ENCODE peak calls at places on chromosomes 2 and 18, in five cellular contexts. C is HEK293T, L is GM12878, M is H1, I is HepG2. Z is an unnamed sample.

GRCh38 chr18:12968619-12969018 is 20.8 kb downstream of the SEH1L start:
- DNase-seq in C (no peak), L (no peak), M (no peak), I (no peak), Z (no peak)

GRCh38 chr18:58856881-58857280 is 7.8 kb upstream of the ZNF532 start:
- DNase-seq in C (no peak), L (no peak), M (no peak), I (no peak), Z (no peak)

GRCh38 chr18:13159579-13159978 is 59.0 kb upstream of the LDLRAD4 start:
- DNase-seq in C (peak), L (no peak), M (no peak), I (peak), Z (peak)

GRCh38 chr2:55947759-55948158 is 24.2 kb upstream of the EFEMP1 start:
- DNase-seq in C (no peak), L (no peak), M (no peak), I (no peak), Z (no peak)

GRCh38 chr2:316381-316780 is 28.5 kb upstream of the ALKAL2 start:
- DNase-seq in C (no peak), L (no peak), M (no peak), I (no peak), Z (no peak)

GRCh38 chr2:33491685-33492084 is 15.2 kb downstream of the RASGRP3 start:
- DNase-seq in C (no peak), L (no peak), M (peak), I (no peak), Z (no peak)

GRCh38 chr2:38981670-38982357 is 92.1 kb downstream of the ARHGEF33 start:
- DNase-seq in C (no peak), L (no peak), M (no peak), I (peak), Z (no peak)

GRCh38 chr18:41391616-41392610 is 563.1 kb upstream of the PIK3C3 start:
- DNase-seq in C (peak), L (no peak), M (peak), I (peak), Z (peak)

GRCh38 chr2:127410871-127411396 is 7.3 kb upstream of the PROC start:
- DNase-seq in C (no peak), L (no peak), M (no peak), I (peak), Z (no peak)

DNA sequence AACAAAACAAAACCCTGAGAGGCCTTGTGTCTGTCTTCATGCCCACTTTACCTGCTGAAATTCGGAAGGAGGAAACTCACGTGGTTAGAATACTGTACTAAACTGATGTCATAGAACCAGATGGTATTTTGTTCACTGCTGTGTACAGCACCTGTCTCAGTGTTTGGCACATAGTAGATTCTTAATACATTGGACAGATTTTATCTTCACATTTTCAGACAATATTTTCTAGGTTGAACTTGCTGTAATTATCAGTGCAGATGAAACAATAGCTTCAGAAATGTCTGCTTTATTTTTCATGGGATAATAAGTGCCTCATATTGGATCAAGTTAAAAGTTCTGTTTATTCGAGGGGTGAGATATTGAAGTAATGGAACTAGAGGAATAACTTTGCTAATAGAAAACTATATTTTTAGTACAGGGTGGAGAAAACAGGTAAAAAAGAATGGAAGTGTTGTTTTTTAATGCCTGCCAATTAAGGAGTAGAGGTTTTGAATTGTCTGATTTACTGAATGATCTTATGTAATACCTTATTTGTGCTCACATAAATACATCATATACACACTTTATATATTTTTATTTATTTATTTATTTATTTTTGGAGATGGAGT is 23.7 kb downstream of the DDX1 start:
- DNase-seq in C (no peak), L (no peak), M (no peak), I (no peak), Z (no peak)
- TF ChIP-seq SUZ12 in C (no peak), L (no peak), M (no peak), I (no peak), Z (no peak)

GRCh38 chr18:3966985-3967856 is 487.9 kb downstream of the DLGAP1 start:
- DNase-seq in C (no peak), L (no peak), M (no peak), I (no peak), Z (no peak)
- TF ChIP-seq SUZ12 in C (no peak), L (no peak), M (no peak), I (no peak), Z (no peak)

GRCh38 chr2:233242231-233242917 is 9.1 kb upstream of the ATG16L1 start:
- DNase-seq in C (no peak), L (no peak), M (no peak), I (no peak), Z (no peak)
- TF ChIP-seq SUZ12 in C (no peak), L (no peak), M (no peak), I (no peak), Z (no peak)

GRCh38 chr2:20173496-20174402 is 51.2 kb downstream of the SDC1 start:
- DNase-seq in C (no peak), L (no peak), M (no peak), I (no peak), Z (no peak)

GRCh38 chr2:20171445-20171977 is 53.4 kb downstream of the SDC1 start:
- DNase-seq in C (no peak), L (no peak), M (no peak), I (peak), Z (no peak)

GRCh38 chr2:20170646-20171250 is 54.2 kb downstream of the SDC1 start:
- DNase-seq in C (no peak), L (no peak), M (no peak), I (no peak), Z (no peak)

GRCh38 chr2:20173064-20173463 is 51.9 kb downstream of the SDC1 start:
- DNase-seq in C (no peak), L (no peak), M (no peak), I (no peak), Z (no peak)

GRCh38 chr2:20172273-20173052 is 52.5 kb downstream of the SDC1 start:
- DNase-seq in C (no peak), L (no peak), M (no peak), I (peak), Z (no peak)
- TF ChIP-seq SUZ12 in C (no peak), L (no peak), M (no peak), I (no peak), Z (no peak)

GRCh38 chr2:184814428-184814827 is 216.1 kb downstream of the ZNF804A start:
- DNase-seq in C (no peak), L (no peak), M (no peak), I (no peak), Z (no peak)

DNA sequence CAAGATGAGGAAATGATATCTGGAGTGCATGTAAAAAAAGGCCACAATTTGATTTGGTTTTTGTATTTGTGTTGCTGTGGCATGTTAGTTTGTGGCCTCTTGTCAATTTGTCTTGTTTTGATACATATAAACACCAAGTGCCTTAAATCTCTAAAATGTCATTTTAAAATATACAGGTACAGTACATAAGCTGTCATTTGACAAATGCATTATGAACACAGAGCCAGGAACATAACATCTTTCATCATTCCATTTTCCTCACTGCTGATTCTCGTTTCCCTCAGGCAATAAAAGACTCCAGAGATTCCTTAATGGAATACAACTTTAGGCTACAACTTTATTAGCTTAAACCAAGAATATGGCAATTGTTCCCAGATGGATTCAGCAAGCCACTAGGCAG is 217.5 kb downstream of the ZNF804A start:
- DNase-seq in C (no peak), L (no peak), M (no peak), I (no peak), Z (no peak)
- TF ChIP-seq SUZ12 in C (no peak), L (no peak), M (no peak), I (no peak), Z (no peak)

GRCh38 chr18:80034068-80034851 is at the start of gene RBFA:
- DNase-seq in C (peak), L (peak), M (peak), I (peak), Z (peak)
- TF ChIP-seq SUZ12 in C (no peak), L (no peak), M (no peak), I (no peak), Z (no peak)

Z was measured in NT2/D1.